ENCODE peak calls at places on chromosome 1, in four cellular contexts. C, I, F and P are unnamed samples.

GRCh38 chr1:18200918-18201317 is 93.3 kb downstream of the IGSF21 start:
- DNase-seq in C (no peak), I (no peak), F (no peak), P (no peak)

GRCh38 chr1:240178366-240178765 is 86.7 kb downstream of the FMN2 start:
- DNase-seq in C (no peak), I (no peak), F (no peak), P (no peak)

GRCh38 chr1:159076438-159076752 is 171 bp downstream of the AIM2 start:
- DNase-seq in C (no peak), I (no peak), F (no peak), P (no peak)

GRCh38 chr1:43440358-43440757 is 13.4 kb downstream of the HYI start:
- DNase-seq in C (no peak), I (no peak), F (no peak), P (no peak)

GRCh38 chr1:28893403-28894102 is 20.8 kb upstream of the EPB41 start:
- DNase-seq in C (no peak), I (no peak), F (no peak), P (no peak)

GRCh38 chr1:22319608-22320007 is 132.0 kb upstream of the ZBTB40 start:
- DNase-seq in C (no peak), I (no peak), F (no peak), P (no peak)

GRCh38 chr1:62391369-62391971 is 45.4 kb upstream of the USP1 start:
- DNase-seq in C (peak), I (no peak), F (peak), P (peak)

GRCh38 chr1:23381233-23381885 is 11.7 kb upstream of the ZNF436 start:
- DNase-seq in C (no peak), I (no peak), F (no peak), P (no peak)

GRCh38 chr1:220528679-220529529 is 968 bp downstream of the MARK1 start:
- DNase-seq in C (peak), I (no peak), F (no peak), P (peak)

GRCh38 chr1:6027591-6027990 is 18.1 kb upstream of the KCNAB2 start:
- DNase-seq in C (no peak), I (no peak), F (no peak), P (no peak)

GRCh38 chr1:58781541-58782307 is 2.1 kb downstream of the JUN start:
- DNase-seq in C (no peak), I (no peak), F (peak), P (peak)

GRCh38 chr1:53550201-53550741 is 91.1 kb downstream of the DMRTB1 start:
- DNase-seq in C (no peak), I (no peak), F (no peak), P (no peak)

GRCh38 chr1:98661544-98662353 is at the start of gene SNX7:
- DNase-seq in C (peak), I (peak), F (peak), P (peak)

GRCh38 chr1:3012511-3013291 is 8.6 kb upstream of the ACTRT2 start:
- DNase-seq in C (no peak), I (no peak), F (no peak), P (no peak)

GRCh38 chr1:36093919-36094318 is 5.2 kb downstream of the ADPRS start:
- DNase-seq in C (no peak), I (no peak), F (no peak), P (no peak)

GRCh38 chr1:225863167-225863566 is 19.0 kb downstream of the TMEM63A start:
- DNase-seq in C (no peak), I (no peak), F (no peak), P (no peak)

GRCh38 chr1:1080951-1081310 is 6.8 kb upstream of the RNF223 start:
- DNase-seq in C (no peak), I (no peak), F (no peak), P (no peak)

GRCh38 chr1:55483523-55483922 is 268.4 kb upstream of the USP24 start:
- DNase-seq in C (no peak), I (no peak), F (no peak), P (no peak)

GRCh38 chr1:170714163-170714562 is 50.2 kb downstream of the PRRX1 start:
- DNase-seq in C (no peak), I (no peak), F (peak), P (no peak)

GRCh38 chr1:97384294-97384952 is 536.4 kb downstream of the DPYD start:
- DNase-seq in C (no peak), I (peak), F (no peak), P (no peak)

GRCh38 chr1:38898653-38899230 is 17.4 kb upstream of the GJA9 start:
- DNase-seq in C (no peak), I (no peak), F (no peak), P (no peak)

GRCh38 chr1:236673284-236673919 is 12.9 kb upstream of the ACTN2 start:
- DNase-seq in C (no peak), I (no peak), F (no peak), P (no peak)

GRCh38 chr1:179742717-179743678 is at the start of gene FAM163A:
- DNase-seq in C (no peak), I (no peak), F (no peak), P (peak)

GRCh38 chr1:25672763-25673409 is 56.3 kb downstream of the MAN1C1 start:
- DNase-seq in C (no peak), I (no peak), F (peak), P (no peak)

GRCh38 chr1:151164732-151165280 is 896 bp downstream of the LYSMD1 start:
- DNase-seq in C (no peak), I (no peak), F (no peak), P (no peak)

GRCh38 chr1:180923024-180923841 is 10.5 kb downstream of the KIAA1614 start:
- DNase-seq in C (no peak), I (no peak), F (peak), P (peak)

GRCh38 chr1:86852737-86853408 is 61.1 kb downstream of the SELENOF start:
- DNase-seq in C (no peak), I (no peak), F (no peak), P (no peak)

GRCh38 chr1:7299994-7300393 is 471.1 kb upstream of the VAMP3 start:
- DNase-seq in C (no peak), I (peak), F (no peak), P (no peak)